ENCODE peak calls at places on chromosome 4, in six cellular contexts. Y, S, H, A, J and W are unnamed samples.

GRCh38 chr4:128068927-128069326 is 7.8 kb downstream of the LARP1B start:
- DNase-seq in A (peak; percentile 29), S (peak; percentile 24), J (peak; percentile 30), H (peak; percentile 35), Y (peak; percentile 47), W (no peak)

GRCh38 chr4:179989975-179990374 is 2253.2 kb upstream of the TENM3 start:
- DNase-seq in Y (no peak), J (peak; percentile 4), A (no peak), S (no peak), H (no peak), W (peak; percentile 85)

GRCh38 chr4:36794716-36795115 is 449.8 kb upstream of the NWD2 start:
- DNase-seq in Y (no peak), S (no peak), H (no peak), J (no peak), A (no peak), W (no peak)

GRCh38 chr4:76699911-76700310 is 198.0 kb downstream of the SOWAHB start:
- DNase-seq in S (no peak), Y (no peak), H (no peak), J (no peak), A (no peak), W (no peak)

GRCh38 chr4:180542445-180543100 is 1700.6 kb upstream of the TENM3 start:
- DNase-seq in Y (no peak), H (no peak), A (no peak), J (no peak), S (no peak), W (no peak)

GRCh38 chr4:173835863-173836262 is 305.8 kb upstream of the HAND2 start:
- DNase-seq in A (no peak), J (no peak), S (peak; percentile 44), Y (no peak), H (no peak), W (no peak)

GRCh38 chr4:75995727-75996126 is 5.0 kb upstream of the SDAD1 start:
- DNase-seq in A (peak; percentile 49), S (peak; percentile 45), J (no peak), Y (no peak), H (peak; percentile 47), W (no peak)

GRCh38 chr4:140856692-140857091 is 100.5 kb upstream of the TBC1D9 start:
- DNase-seq in H (no peak), Y (no peak), J (no peak), S (no peak), A (no peak), W (no peak)

GRCh38 chr4:11691236-11691635 is 262.5 kb upstream of the HS3ST1 start:
- DNase-seq in H (no peak), Y (no peak), A (no peak), S (no peak), J (no peak), W (no peak)

GRCh38 chr4:2066011-2066551 is 7.0 kb downstream of the NAT8L start:
- DNase-seq in J (no peak), H (no peak), S (peak; percentile 46), A (no peak), Y (no peak), W (no peak)

GRCh38 chr4:128835498-128836222 is 26.2 kb downstream of the JADE1 start:
- DNase-seq in A (no peak), H (no peak), Y (no peak), S (no peak), J (no peak), W (no peak)

GRCh38 chr4:68359508-68359907 is 9.6 kb upstream of the YTHDC1 start:
- DNase-seq in Y (no peak), H (no peak), A (no peak), J (no peak), S (no peak), W (no peak)

GRCh38 chr4:98474408-98474844 is 184.0 kb downstream of the TSPAN5 start:
- DNase-seq in A (no peak), J (peak; percentile 6), S (no peak), H (no peak), Y (no peak), W (no peak)

GRCh38 chr4:183256756-183257385 is 63.2 kb downstream of the CLDN22 start:
- DNase-seq in A (peak; percentile 40), Y (peak; percentile 73), J (no peak), S (peak; percentile 70), H (peak; percentile 70), W (no peak)

GRCh38 chr4:145101091-145101490 is 3.0 kb downstream of the ABCE1 start:
- DNase-seq in H (no peak), S (no peak), A (no peak), Y (no peak), J (no peak), W (no peak)

GRCh38 chr4:99723555-99724450 is 66.2 kb upstream of the C4orf54 start:
- DNase-seq in J (peak; percentile 13), S (peak; percentile 4), Y (no peak), A (peak; percentile 58), H (peak; percentile 26), W (no peak)

GRCh38 chr4:61333490-61333889 is 133.4 kb downstream of the ADGRL3 start:
- DNase-seq in Y (no peak), A (no peak), S (no peak), H (no peak), J (no peak), W (no peak)

GRCh38 chr4:81314897-81315470 is 100.0 kb upstream of the PRKG2 start:
- DNase-seq in H (no peak), A (no peak), J (no peak), Y (no peak), S (no peak), W (no peak)

GRCh38 chr4:30828290-30828926 is 108.2 kb downstream of the PCDH7 start:
- DNase-seq in S (no peak), Y (no peak), H (no peak), A (no peak), J (no peak), W (no peak)

GRCh38 chr4:80492761-80493160 is 157.2 kb downstream of the CFAP299 start:
- DNase-seq in J (no peak), S (no peak), A (no peak), H (no peak), Y (no peak), W (no peak)

GRCh38 chr4:95850161-95850560 is 10.3 kb downstream of the PDHA2 start:
- DNase-seq in S (no peak), J (no peak), A (no peak), Y (no peak), H (no peak), W (no peak)
- TF ChIP-seq GABPA in S (no peak), J (no peak), A (no peak), Y (no peak), H (no peak), W (no peak)

GRCh38 chr4:16900325-16900724 is 1.9 kb upstream of the LDB2 start:
- DNase-seq in A (no peak), H (no peak), J (no peak), Y (no peak), S (no peak), W (no peak)

GRCh38 chr4:16896871-16897270 is 1.6 kb downstream of the LDB2 start:
- DNase-seq in S (no peak), A (no peak), J (no peak), H (no peak), Y (no peak), W (no peak)

GRCh38 chr4:16897991-16898827 is at the start of gene LDB2:
- DNase-seq in A (no peak), J (no peak), Y (peak; percentile 64), H (no peak), S (peak; percentile 46), W (no peak)

GRCh38 chr4:16894406-16894805 is 4.0 kb downstream of the LDB2 start:
- DNase-seq in S (no peak), H (no peak), A (no peak), Y (no peak), J (no peak), W (no peak)

DNA sequence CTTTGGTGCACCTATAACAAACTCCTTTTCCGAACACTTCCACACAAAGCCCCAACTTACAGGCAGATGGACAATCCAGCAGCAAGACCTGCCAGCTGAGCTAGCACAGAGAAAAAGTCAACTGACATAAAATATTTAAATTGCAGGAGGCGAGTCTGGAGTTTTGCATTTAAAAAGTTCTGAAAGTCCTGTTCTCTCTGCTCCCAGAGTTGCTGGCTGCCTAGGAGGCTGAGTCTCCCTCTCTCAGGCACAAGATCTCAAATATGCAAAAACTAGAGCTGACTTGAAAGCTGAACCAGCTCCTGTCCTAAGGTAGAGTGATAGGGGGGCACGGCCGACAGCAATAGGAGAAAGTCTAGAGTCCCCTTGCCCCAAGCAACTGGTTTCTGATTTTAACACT is 1.1 kb downstream of the LDB2 start:
- DNase-seq in J (no peak), A (no peak), H (no peak), S (no peak), Y (no peak), W (no peak)
- TF ChIP-seq GABPA in J (no peak), A (no peak), H (no peak), S (no peak), Y (no peak), W (no peak)

GRCh38 chr4:101140228-101140627 is 207.1 kb downstream of the PPP3CA start:
- DNase-seq in H (no peak), A (no peak), Y (no peak), J (no peak), S (peak; percentile 7), W (no peak)

GRCh38 chr4:101141230-101141629 is 206.1 kb downstream of the PPP3CA start:
- DNase-seq in S (no peak), Y (no peak), A (no peak), J (no peak), H (no peak), W (peak; percentile 35)

GRCh38 chr4:101141855-101142254 is 205.5 kb downstream of the PPP3CA start:
- DNase-seq in S (no peak), Y (no peak), H (no peak), J (no peak), A (no peak), W (no peak)

GRCh38 chr4:101135371-101136010 is 211.8 kb downstream of the PPP3CA start:
- DNase-seq in S (no peak), H (no peak), J (no peak), A (no peak), Y (no peak), W (no peak)

DNA sequence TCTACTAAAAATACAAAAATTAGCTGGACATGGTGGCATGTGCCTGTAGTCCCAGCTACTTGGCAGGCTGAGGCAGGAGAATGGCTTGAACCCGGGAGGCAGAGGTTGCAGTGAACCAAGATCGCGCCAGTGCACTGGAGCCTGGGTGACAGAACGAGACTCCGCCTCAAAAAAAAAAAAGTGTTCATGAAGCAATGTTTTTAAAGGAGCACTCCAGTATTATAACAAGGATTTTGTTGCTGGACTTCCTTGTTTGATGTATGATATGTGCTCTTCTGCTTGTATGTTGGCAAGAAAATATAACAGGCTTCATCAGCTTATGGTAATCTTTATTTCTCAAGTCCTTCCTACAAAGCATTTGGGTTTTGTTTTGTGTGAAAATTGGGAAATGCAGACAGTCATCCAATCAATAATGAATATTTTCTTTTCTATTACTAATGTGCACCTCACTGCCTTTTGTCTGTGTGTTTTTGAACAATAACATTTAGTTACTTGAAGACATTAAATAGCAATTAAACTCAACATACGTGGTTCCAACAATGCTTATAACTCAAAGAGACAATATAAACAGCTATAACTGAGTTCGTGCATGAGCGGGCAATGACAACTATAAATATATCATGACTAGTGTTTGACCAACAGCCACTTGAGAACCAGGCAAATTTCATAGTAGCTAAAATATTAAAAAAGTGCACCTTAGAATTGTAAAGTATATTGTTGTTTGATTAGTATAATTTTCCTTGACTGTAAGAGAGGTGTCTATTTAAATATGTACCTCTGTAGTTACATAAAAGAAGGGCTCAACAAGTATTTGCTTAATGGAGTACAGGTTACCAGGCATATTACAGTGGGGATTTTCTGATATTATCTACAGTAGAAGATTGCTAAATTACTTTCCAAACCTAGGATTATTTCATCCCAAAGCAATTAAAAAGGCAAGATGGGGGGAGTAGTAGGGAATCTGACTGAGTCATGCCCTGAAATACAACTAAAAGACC is 210.7 kb downstream of the PPP3CA start:
- DNase-seq in S (no peak), A (no peak), J (no peak), H (no peak), Y (no peak), W (no peak)
- TF ChIP-seq GABPA in S (no peak), A (no peak), J (no peak), H (no peak), Y (no peak), W (no peak)

GRCh38 chr4:168098257-168098717 is 6.0 kb downstream of the ANXA10 start:
- DNase-seq in Y (no peak), S (no peak), A (no peak), H (no peak), J (no peak), W (no peak)
- TF ChIP-seq GABPA in Y (no peak), S (no peak), A (no peak), H (no peak), J (no peak), W (no peak)